ENCODE peak calls at places on chromosomes 6 and 20, in five cellular contexts. G, J, O, U and A are unnamed samples.

GRCh38 chr6:166595949-166596348 is 9.5 kb upstream of the RAMACL start:
- DNase-seq in G (no peak), J (no peak), O (no peak), U (no peak), A (no peak)

GRCh38 chr6:55047433-55048044 is 126.8 kb upstream of the HCRTR2 start:
- DNase-seq in G (no peak), J (no peak), O (no peak), U (no peak), A (no peak)

GRCh38 chr6:163413345-163414116 is 987 bp upstream of the QKI start:
- DNase-seq in G (peak), J (peak), O (peak), U (peak), A (peak)

GRCh38 chr6:50925981-50926380 is 107.3 kb downstream of the TFAP2B start:
- DNase-seq in G (no peak), J (no peak), O (no peak), U (no peak), A (no peak)

GRCh38 chr6:111973897-111974639 is 79.8 kb upstream of the CCN6 start:
- DNase-seq in G (no peak), J (no peak), O (no peak), U (no peak), A (no peak)

GRCh38 chr20:19975436-19975799 is 41.7 kb upstream of the NAA20 start:
- DNase-seq in G (no peak), J (no peak), O (no peak), U (no peak), A (peak)

GRCh38 chr6:10309826-10310405 is 105.0 kb downstream of the TFAP2A start:
- DNase-seq in G (no peak), J (no peak), O (no peak), U (no peak), A (no peak)

GRCh38 chr6:12147557-12148316 is 135.6 kb downstream of the HIVEP1 start:
- DNase-seq in G (no peak), J (no peak), O (no peak), U (no peak), A (no peak)

GRCh38 chr6:110048221-110048875 is 70.2 kb downstream of the GPR6 start:
- DNase-seq in G (no peak), J (no peak), O (no peak), U (no peak), A (no peak)

GRCh38 chr20:48295966-48296421 is 510.7 kb upstream of the SULF2 start:
- DNase-seq in G (no peak), J (no peak), O (no peak), U (no peak), A (peak)

GRCh38 chr6:20487669-20488375 is 46.4 kb upstream of the CDKAL1 start:
- DNase-seq in G (no peak), J (no peak), O (no peak), U (no peak), A (no peak)

GRCh38 chr20:8808180-8808535 is 260.7 kb upstream of the PLCB4 start:
- DNase-seq in G (no peak), J (no peak), O (no peak), U (no peak), A (no peak)

GRCh38 chr6:119814609-119815400 is 465.2 kb upstream of the MAN1A1 start:
- DNase-seq in G (no peak), J (no peak), O (no peak), U (no peak), A (no peak)

GRCh38 chr20:37442547-37442946 is 78.5 kb upstream of the NNAT start:
- DNase-seq in G (no peak), J (no peak), O (no peak), U (no peak), A (no peak)

GRCh38 chr6:161204866-161205557 is 68.8 kb downstream of the AGPAT4 start:
- DNase-seq in G (no peak), J (no peak), O (no peak), U (no peak), A (no peak)

GRCh38 chr20:61942526-61942925 is 123.2 kb downstream of the TAF4 start:
- DNase-seq in G (no peak), J (no peak), O (no peak), U (no peak), A (no peak)

GRCh38 chr6:72724545-72724944 is 102.7 kb downstream of the KCNQ5 start:
- DNase-seq in G (no peak), J (no peak), O (no peak), U (no peak), A (no peak)

GRCh38 chr6:37260063-37260843 is 2.3 kb upstream of the TMEM217 start:
- DNase-seq in G (no peak), J (no peak), O (no peak), U (no peak), A (no peak)

GRCh38 chr6:19772891-19773290 is 64.3 kb upstream of the ID4 start:
- DNase-seq in G (no peak), J (no peak), O (no peak), U (no peak), A (no peak)

GRCh38 chr20:20690676-20691476 is 21.6 kb downstream of the RALGAPA2 start:
- DNase-seq in G (no peak), J (no peak), O (no peak), U (no peak), A (no peak)

GRCh38 chr6:119430820-119431219 is 81.3 kb upstream of the MAN1A1 start:
- DNase-seq in G (no peak), J (no peak), O (no peak), U (no peak), A (no peak)

GRCh38 chr6:120211955-120212792 is 862.6 kb upstream of the MAN1A1 start:
- DNase-seq in G (no peak), J (no peak), O (no peak), U (no peak), A (no peak)